ENCODE peak calls at places on chromosomes 12 and 14, in eight cellular contexts. J is stimulated activated CD4-positive, alpha-beta T cell treated with anti-CD3 and anti-CD28 coated beads, Interleukin-1b, Interleukin-23, amount 100 ng/mL, for 1 hour; M is cerebellar cortex; Z is GM23248; O is A549; S is frontal cortex; C is Caco-2; W is amniotic epithelial cell. H is an unnamed sample.

GRCh38 chr12:106317406-106318082 is 15.0 kb downstream of the TCP11L2 start:
- DNase-seq in J (no peak), M (no peak), Z (no peak), O (no peak), S (no peak), C (no peak), W (no peak), H (no peak)

GRCh38 chr14:75440733-75441474 is 13.1 kb downstream of the JDP2 start:
- DNase-seq in J (no peak), M (no peak), Z (peak; percentile 95), O (no peak), S (no peak), C (no peak), W (peak; percentile 90), H (no peak)

GRCh38 chr12:51533799-51534198 is 57.2 kb upstream of the SCN8A start:
- DNase-seq in J (no peak), M (peak; percentile 25), Z (peak; percentile 43), O (peak; percentile 46), S (no peak), C (no peak), W (peak; percentile 21), H (peak; percentile 11)

GRCh38 chr12:66164349-66164821 is 5.4 kb downstream of the TMBIM4 start:
- DNase-seq in J (no peak), M (no peak), Z (peak; percentile 58), O (no peak), S (no peak), C (no peak), W (peak; percentile 96), H (no peak)

GRCh38 chr12:39831587-39832315 is 212.1 kb upstream of the ABCD2 start:
- DNase-seq in J (no peak), M (no peak), Z (peak; percentile 5), O (peak; percentile 46), S (no peak), C (peak; percentile 18), W (peak; percentile 6), H (no peak)

GRCh38 chr12:56751712-56752598 is at the start of gene PRIM1:
- DNase-seq in J (peak; percentile 71), M (peak; percentile 88), Z (peak; percentile 92), O (peak; percentile 89), S (peak; percentile 85), C (peak; percentile 90), W (peak; percentile 61), H (peak; percentile 88)

GRCh38 chr14:92582706-92583452 is 69.3 kb downstream of the RIN3 start:
- DNase-seq in J (no peak), M (no peak), Z (no peak), O (no peak), S (no peak), C (no peak), W (no peak), H (no peak)

GRCh38 chr12:113933201-113933786 is 32.8 kb downstream of the RBM19 start:
- DNase-seq in J (no peak), M (no peak), Z (peak; percentile 29), O (no peak), S (peak; percentile 59), C (no peak), W (peak; percentile 85), H (no peak)

GRCh38 chr12:12003609-12004008 is 67.1 kb upstream of the BCL2L14 start:
- DNase-seq in J (no peak), M (no peak), Z (no peak), O (no peak), S (no peak), C (no peak), W (no peak), H (no peak)

GRCh38 chr14:99137913-99138571 is 134.0 kb downstream of the BCL11B start:
- DNase-seq in J (no peak), M (no peak), Z (no peak), O (peak; percentile 18), S (no peak), C (no peak), W (no peak), H (no peak)

GRCh38 chr14:23861666-23862065 is 91.9 kb upstream of the DHRS4 start:
- DNase-seq in J (no peak), M (no peak), Z (no peak), O (peak; percentile 10), S (no peak), C (no peak), W (peak; percentile 14), H (no peak)

GRCh38 chr12:68358532-68359485 is 26.6 kb upstream of the MDM1 start:
- DNase-seq in J (peak; percentile 22), M (peak; percentile 61), Z (peak; percentile 80), O (peak; percentile 88), S (peak; percentile 51), C (peak; percentile 76), W (peak; percentile 86), H (peak; percentile 51)

GRCh38 chr14:73227812-73228781 is 9.2 kb upstream of the PAPLN start:
- DNase-seq in J (no peak), M (no peak), Z (peak; percentile 86), O (peak; percentile 92), S (no peak), C (no peak), W (peak; percentile 95), H (peak; percentile 10)

GRCh38 chr14:26217778-26218177 is 380.1 kb downstream of the NOVA1 start:
- DNase-seq in J (no peak), M (no peak), Z (no peak), O (no peak), S (no peak), C (no peak), W (no peak), H (no peak)

GRCh38 chr12:63961543-63961942 is 117.0 kb downstream of the SRGAP1 start:
- DNase-seq in J (no peak), M (no peak), Z (no peak), O (no peak), S (no peak), C (no peak), W (no peak), H (no peak)

H was measured in G401.